ENCODE peak calls at places on chromosomes 4 and X, in ten cellular contexts. S is AG09319, M is NCI-H1694 treated with DMSO at 0.1 percent for 48 hours, E is choroid plexus epithelial cell, B is AG08396, Z is hippocampal formation, V is posterior cingulate gyrus, U is PC-9, G is T-helper 2 cell, L is RCC 7860. O is an unnamed sample.

GRCh38 chr4:2729533-2729875 is 26.6 kb downstream of the TNIP2 start:
- DNase-seq in S (no peak), M (no peak), E (no peak), B (no peak), Z (no peak), V (no peak), U (no peak), G (no peak), L (no peak), O (no peak)

GRCh38 chrX:12992544-12993118 is 17.7 kb downstream of the TMSB4X start:
- DNase-seq in S (no peak), M (no peak), E (no peak), B (no peak), Z (no peak), V (no peak), U (no peak), G (no peak), L (no peak), O (no peak)

GRCh38 chrX:115642895-115643530 is 82.0 kb downstream of the PLS3 start:
- DNase-seq in S (peak; percentile 68), M (peak; percentile 20), E (peak; percentile 73), B (peak; percentile 35), Z (no peak), V (no peak), U (peak; percentile 44), G (no peak), L (peak; percentile 11), O (peak; percentile 15)

GRCh38 chrX:146154191-146154590 is 336.6 kb downstream of the SLITRK2 start:
- DNase-seq in S (no peak), M (no peak), E (no peak), B (no peak), Z (no peak), V (no peak), U (no peak), G (no peak), L (no peak), O (no peak)

GRCh38 chr4:72319596-72319995 is 249.4 kb downstream of the ADAMTS3 start:
- DNase-seq in S (no peak), M (no peak), E (no peak), B (no peak), Z (no peak), V (no peak), U (no peak), G (no peak), L (peak; percentile 78), O (no peak)

GRCh38 chr4:109826719-109827118 is 1.1 kb upstream of the RRH start:
- DNase-seq in S (no peak), M (peak; percentile 1), E (peak; percentile 57), B (peak; percentile 22), Z (no peak), V (no peak), U (no peak), G (no peak), L (no peak), O (no peak)

GRCh38 chr4:74516321-74516720 is 71.4 kb downstream of the AREG start:
- DNase-seq in S (no peak), M (no peak), E (peak; percentile 76), B (no peak), Z (no peak), V (no peak), U (peak; percentile 55), G (no peak), L (no peak), O (no peak)

GRCh38 chrX:118062048-118062789 is 54.4 kb downstream of the KLHL13 start:
- DNase-seq in S (no peak), M (no peak), E (no peak), B (no peak), Z (no peak), V (no peak), U (no peak), G (no peak), L (no peak), O (no peak)

GRCh38 chr4:99100876-99101275 is 12.3 kb upstream of the ADH5 start:
- DNase-seq in S (no peak), M (no peak), E (peak; percentile 42), B (no peak), Z (no peak), V (no peak), U (no peak), G (no peak), L (no peak), O (no peak)

GRCh38 chr4:39312821-39313220 is 53.3 kb downstream of the RFC1 start:
- DNase-seq in S (no peak), M (no peak), E (no peak), B (no peak), Z (no peak), V (no peak), U (no peak), G (no peak), L (no peak), O (no peak)

GRCh38 chrX:7943600-7944245 is 16.5 kb upstream of the PNPLA4 start:
- DNase-seq in S (no peak), M (no peak), E (no peak), B (no peak), Z (no peak), V (no peak), U (no peak), G (no peak), L (no peak), O (no peak)

GRCh38 chr4:11691236-11691635 is 262.5 kb upstream of the HS3ST1 start:
- DNase-seq in S (no peak), M (no peak), E (no peak), B (no peak), Z (no peak), V (no peak), U (no peak), G (no peak), L (no peak), O (no peak)

GRCh38 chr4:112848931-112849330 is 200.5 kb upstream of the ANK2 start:
- DNase-seq in S (no peak), M (peak; percentile 75), E (no peak), B (no peak), Z (no peak), V (no peak), U (no peak), G (no peak), L (no peak), O (no peak)

O was measured in HCT116.